ENCODE peak calls at places on chromosomes 11 and 22, in five cellular contexts. One of them, this sample, is unnamed.

GRCh38 chr11:38543311-38543710 is 1945.3 kb upstream of the RAG2 start:
- DNase-seq in midbrain: no peak
- DNase-seq in iPS DF 6.9: no peak
- DNase-seq in activated CD4-positive, alpha-beta memory T cell treated with anti-CD3 and anti-CD28 coated beads for 36 hours: no peak
- DNase-seq in stimulated activated CD4-positive, alpha-beta T cell treated with anti-CD3 and anti-CD28 coated beads, Interleukin-1b, Interleukin-23, amount 100 ng/mL, for 1 hour: no peak
- DNase-seq in this sample: no peak

GRCh38 chr11:3994030-3994640 is 100.5 kb upstream of the RRM1 start:
- DNase-seq in midbrain: no peak
- DNase-seq in iPS DF 6.9: no peak
- DNase-seq in activated CD4-positive, alpha-beta memory T cell treated with anti-CD3 and anti-CD28 coated beads for 36 hours: no peak
- DNase-seq in stimulated activated CD4-positive, alpha-beta T cell treated with anti-CD3 and anti-CD28 coated beads, Interleukin-1b, Interleukin-23, amount 100 ng/mL, for 1 hour: no peak
- DNase-seq in this sample: no peak

GRCh38 chr11:113991718-113992458 is 17.0 kb downstream of the HTR3A start:
- DNase-seq in midbrain: peak
- DNase-seq in iPS DF 6.9: no peak
- DNase-seq in activated CD4-positive, alpha-beta memory T cell treated with anti-CD3 and anti-CD28 coated beads for 36 hours: no peak
- DNase-seq in stimulated activated CD4-positive, alpha-beta T cell treated with anti-CD3 and anti-CD28 coated beads, Interleukin-1b, Interleukin-23, amount 100 ng/mL, for 1 hour: no peak
- DNase-seq in this sample: no peak

GRCh38 chr11:45045692-45046471 is 95.2 kb upstream of the TP53I11 start:
- DNase-seq in midbrain: no peak
- DNase-seq in iPS DF 6.9: no peak
- DNase-seq in activated CD4-positive, alpha-beta memory T cell treated with anti-CD3 and anti-CD28 coated beads for 36 hours: peak
- DNase-seq in stimulated activated CD4-positive, alpha-beta T cell treated with anti-CD3 and anti-CD28 coated beads, Interleukin-1b, Interleukin-23, amount 100 ng/mL, for 1 hour: no peak
- DNase-seq in this sample: no peak

GRCh38 chr11:120306519-120307242 is 18.4 kb upstream of the TLCD5 start:
- DNase-seq in midbrain: no peak
- DNase-seq in iPS DF 6.9: no peak
- DNase-seq in activated CD4-positive, alpha-beta memory T cell treated with anti-CD3 and anti-CD28 coated beads for 36 hours: no peak
- DNase-seq in stimulated activated CD4-positive, alpha-beta T cell treated with anti-CD3 and anti-CD28 coated beads, Interleukin-1b, Interleukin-23, amount 100 ng/mL, for 1 hour: no peak
- DNase-seq in this sample: no peak

GRCh38 chr11:1747753-1748466 is 2.5 kb downstream of the IFITM10 start:
- DNase-seq in midbrain: peak
- DNase-seq in iPS DF 6.9: no peak
- DNase-seq in activated CD4-positive, alpha-beta memory T cell treated with anti-CD3 and anti-CD28 coated beads for 36 hours: no peak
- DNase-seq in stimulated activated CD4-positive, alpha-beta T cell treated with anti-CD3 and anti-CD28 coated beads, Interleukin-1b, Interleukin-23, amount 100 ng/mL, for 1 hour: no peak
- DNase-seq in this sample: no peak

GRCh38 chr11:133955945-133956421 is 785 bp downstream of the IGSF9B start:
- DNase-seq in midbrain: no peak
- DNase-seq in iPS DF 6.9: no peak
- DNase-seq in activated CD4-positive, alpha-beta memory T cell treated with anti-CD3 and anti-CD28 coated beads for 36 hours: no peak
- DNase-seq in stimulated activated CD4-positive, alpha-beta T cell treated with anti-CD3 and anti-CD28 coated beads, Interleukin-1b, Interleukin-23, amount 100 ng/mL, for 1 hour: no peak
- DNase-seq in this sample: no peak

GRCh38 chr11:19374189-19374588 is 133.4 kb upstream of the E2F8 start:
- DNase-seq in midbrain: no peak
- DNase-seq in iPS DF 6.9: no peak
- DNase-seq in activated CD4-positive, alpha-beta memory T cell treated with anti-CD3 and anti-CD28 coated beads for 36 hours: no peak
- DNase-seq in stimulated activated CD4-positive, alpha-beta T cell treated with anti-CD3 and anti-CD28 coated beads, Interleukin-1b, Interleukin-23, amount 100 ng/mL, for 1 hour: no peak
- DNase-seq in this sample: no peak

GRCh38 chr11:119316017-119316728 is 757 bp downstream of the MCAM start:
- DNase-seq in midbrain: peak
- DNase-seq in iPS DF 6.9: no peak
- DNase-seq in activated CD4-positive, alpha-beta memory T cell treated with anti-CD3 and anti-CD28 coated beads for 36 hours: peak
- DNase-seq in stimulated activated CD4-positive, alpha-beta T cell treated with anti-CD3 and anti-CD28 coated beads, Interleukin-1b, Interleukin-23, amount 100 ng/mL, for 1 hour: no peak
- DNase-seq in this sample: no peak

GRCh38 chr11:117629891-117630538 is 167.0 kb downstream of the DSCAML1 start:
- DNase-seq in midbrain: no peak
- DNase-seq in iPS DF 6.9: no peak
- DNase-seq in activated CD4-positive, alpha-beta memory T cell treated with anti-CD3 and anti-CD28 coated beads for 36 hours: no peak
- DNase-seq in stimulated activated CD4-positive, alpha-beta T cell treated with anti-CD3 and anti-CD28 coated beads, Interleukin-1b, Interleukin-23, amount 100 ng/mL, for 1 hour: no peak
- DNase-seq in this sample: no peak

GRCh38 chr11:76086713-76087635 is 119.3 kb downstream of the WNT11 start:
- DNase-seq in midbrain: no peak
- DNase-seq in iPS DF 6.9: no peak
- DNase-seq in activated CD4-positive, alpha-beta memory T cell treated with anti-CD3 and anti-CD28 coated beads for 36 hours: no peak
- DNase-seq in stimulated activated CD4-positive, alpha-beta T cell treated with anti-CD3 and anti-CD28 coated beads, Interleukin-1b, Interleukin-23, amount 100 ng/mL, for 1 hour: no peak
- DNase-seq in this sample: no peak

GRCh38 chr11:13940611-13941256 is 21.8 kb upstream of the SPON1 start:
- DNase-seq in midbrain: no peak
- DNase-seq in iPS DF 6.9: no peak
- DNase-seq in activated CD4-positive, alpha-beta memory T cell treated with anti-CD3 and anti-CD28 coated beads for 36 hours: peak
- DNase-seq in stimulated activated CD4-positive, alpha-beta T cell treated with anti-CD3 and anti-CD28 coated beads, Interleukin-1b, Interleukin-23, amount 100 ng/mL, for 1 hour: no peak
- DNase-seq in this sample: peak

GRCh38 chr22:30574095-30574981 is at the start of gene GAL3ST1:
- DNase-seq in midbrain: peak
- DNase-seq in iPS DF 6.9: no peak
- DNase-seq in activated CD4-positive, alpha-beta memory T cell treated with anti-CD3 and anti-CD28 coated beads for 36 hours: no peak
- DNase-seq in stimulated activated CD4-positive, alpha-beta T cell treated with anti-CD3 and anti-CD28 coated beads, Interleukin-1b, Interleukin-23, amount 100 ng/mL, for 1 hour: no peak
- DNase-seq in this sample: no peak

GRCh38 chr11:129815596-129816461 is at the start of gene TMEM45B:
- DNase-seq in midbrain: no peak
- DNase-seq in iPS DF 6.9: no peak
- DNase-seq in activated CD4-positive, alpha-beta memory T cell treated with anti-CD3 and anti-CD28 coated beads for 36 hours: peak
- DNase-seq in stimulated activated CD4-positive, alpha-beta T cell treated with anti-CD3 and anti-CD28 coated beads, Interleukin-1b, Interleukin-23, amount 100 ng/mL, for 1 hour: no peak
- DNase-seq in this sample: peak

GRCh38 chr11:116930177-116930576 is 92.8 kb upstream of the APOA1 start:
- DNase-seq in midbrain: peak
- DNase-seq in iPS DF 6.9: peak
- DNase-seq in activated CD4-positive, alpha-beta memory T cell treated with anti-CD3 and anti-CD28 coated beads for 36 hours: peak
- DNase-seq in stimulated activated CD4-positive, alpha-beta T cell treated with anti-CD3 and anti-CD28 coated beads, Interleukin-1b, Interleukin-23, amount 100 ng/mL, for 1 hour: no peak
- DNase-seq in this sample: peak

This sample was measured in activated effector memory CD4-positive, alpha-beta T cell treated with anti-CD3 and anti-CD28 coated beads, Interleukin-2, amount 50 U/mL, for 16 hours.